ENCODE peak calls at places on chromosomes 12 and 14, in eight cellular contexts. One of them, this sample, is unnamed.

GRCh38 chr14:32311294-32312009 is 17.6 kb upstream of the AKAP6 start:
- DNase-seq in hepatocyte: no peak
- DNase-seq in CD8-positive, alpha-beta memory T cell: no peak
- DNase-seq in astrocyte of the cerebellum: no peak
- DNase-seq in aorta: no peak
- DNase-seq in heart right ventricle: no peak
- DNase-seq in tibial artery: no peak
- DNase-seq in Peyer's patch: no peak
- DNase-seq in this sample: no peak

GRCh38 chr14:22780105-22780679 is 13.7 kb downstream of the OXA1L start:
- DNase-seq in heart right ventricle: no peak
- DNase-seq in aorta: no peak
- DNase-seq in CD8-positive, alpha-beta memory T cell: no peak
- DNase-seq in hepatocyte: no peak
- DNase-seq in tibial artery: no peak
- DNase-seq in Peyer's patch: no peak
- DNase-seq in astrocyte of the cerebellum: no peak
- DNase-seq in this sample: no peak

GRCh38 chr12:93915411-93915810 is 233.0 kb upstream of the PLXNC1 start:
- DNase-seq in Peyer's patch: no peak
- DNase-seq in aorta: no peak
- DNase-seq in hepatocyte: no peak
- DNase-seq in tibial artery: no peak
- DNase-seq in heart right ventricle: no peak
- DNase-seq in astrocyte of the cerebellum: no peak
- DNase-seq in CD8-positive, alpha-beta memory T cell: no peak
- DNase-seq in this sample: no peak

GRCh38 chr12:80269953-80270552 is 170.7 kb downstream of the OTOGL start:
- DNase-seq in CD8-positive, alpha-beta memory T cell: no peak
- DNase-seq in aorta: no peak
- DNase-seq in hepatocyte: peak
- DNase-seq in heart right ventricle: no peak
- DNase-seq in Peyer's patch: no peak
- DNase-seq in tibial artery: no peak
- DNase-seq in astrocyte of the cerebellum: peak
- DNase-seq in this sample: peak

GRCh38 chr14:100910888-100911664 is 7.6 kb upstream of the RTL1 start:
- DNase-seq in CD8-positive, alpha-beta memory T cell: no peak
- DNase-seq in hepatocyte: no peak
- DNase-seq in tibial artery: no peak
- DNase-seq in heart right ventricle: no peak
- DNase-seq in Peyer's patch: no peak
- DNase-seq in aorta: peak
- DNase-seq in astrocyte of the cerebellum: no peak
- DNase-seq in this sample: no peak

GRCh38 chr12:107200394-107200793 is 107.0 kb upstream of the CRY1 start:
- DNase-seq in hepatocyte: peak
- DNase-seq in tibial artery: no peak
- DNase-seq in heart right ventricle: no peak
- DNase-seq in aorta: no peak
- DNase-seq in astrocyte of the cerebellum: peak
- DNase-seq in Peyer's patch: no peak
- DNase-seq in CD8-positive, alpha-beta memory T cell: no peak
- DNase-seq in this sample: no peak

GRCh38 chr12:13719986-13720385 is 261.4 kb downstream of the GRIN2B start:
- DNase-seq in aorta: no peak
- DNase-seq in heart right ventricle: no peak
- DNase-seq in hepatocyte: no peak
- DNase-seq in tibial artery: no peak
- DNase-seq in Peyer's patch: no peak
- DNase-seq in astrocyte of the cerebellum: no peak
- DNase-seq in CD8-positive, alpha-beta memory T cell: no peak
- DNase-seq in this sample: no peak

GRCh38 chr14:32545109-32545857 is 216.2 kb downstream of the AKAP6 start:
- DNase-seq in Peyer's patch: no peak
- DNase-seq in astrocyte of the cerebellum: no peak
- DNase-seq in tibial artery: no peak
- DNase-seq in hepatocyte: no peak
- DNase-seq in aorta: no peak
- DNase-seq in heart right ventricle: no peak
- DNase-seq in CD8-positive, alpha-beta memory T cell: no peak
- DNase-seq in this sample: no peak

GRCh38 chr14:78022059-78022458 is 148.1 kb upstream of the NRXN3 start:
- DNase-seq in hepatocyte: peak
- DNase-seq in CD8-positive, alpha-beta memory T cell: no peak
- DNase-seq in tibial artery: no peak
- DNase-seq in aorta: no peak
- DNase-seq in Peyer's patch: peak
- DNase-seq in heart right ventricle: peak
- DNase-seq in astrocyte of the cerebellum: peak
- DNase-seq in this sample: peak

GRCh38 chr12:11861864-11862600 is 208.7 kb upstream of the BCL2L14 start:
- DNase-seq in astrocyte of the cerebellum: no peak
- DNase-seq in aorta: no peak
- DNase-seq in heart right ventricle: no peak
- DNase-seq in Peyer's patch: no peak
- DNase-seq in hepatocyte: no peak
- DNase-seq in CD8-positive, alpha-beta memory T cell: no peak
- DNase-seq in tibial artery: no peak
- DNase-seq in this sample: no peak

GRCh38 chr12:132638541-132639408 is 20.2 kb downstream of the P2RX2 start:
- DNase-seq in astrocyte of the cerebellum: no peak
- DNase-seq in aorta: peak
- DNase-seq in heart right ventricle: no peak
- DNase-seq in Peyer's patch: no peak
- DNase-seq in hepatocyte: peak
- DNase-seq in tibial artery: peak
- DNase-seq in CD8-positive, alpha-beta memory T cell: no peak
- DNase-seq in this sample: no peak

GRCh38 chr14:67485501-67486095 is 2.9 kb downstream of the TMEM229B start:
- DNase-seq in tibial artery: no peak
- DNase-seq in CD8-positive, alpha-beta memory T cell: no peak
- DNase-seq in astrocyte of the cerebellum: no peak
- DNase-seq in hepatocyte: peak
- DNase-seq in heart right ventricle: no peak
- DNase-seq in Peyer's patch: no peak
- DNase-seq in aorta: no peak
- DNase-seq in this sample: no peak

GRCh38 chr12:123960856-123961255 is 11.8 kb downstream of the CCDC92 start:
- DNase-seq in Peyer's patch: no peak
- DNase-seq in hepatocyte: no peak
- DNase-seq in tibial artery: no peak
- DNase-seq in heart right ventricle: no peak
- DNase-seq in aorta: no peak
- DNase-seq in astrocyte of the cerebellum: no peak
- DNase-seq in CD8-positive, alpha-beta memory T cell: no peak
- DNase-seq in this sample: no peak

GRCh38 chr12:123958876-123959275 is 13.8 kb downstream of the CCDC92 start:
- DNase-seq in tibial artery: no peak
- DNase-seq in CD8-positive, alpha-beta memory T cell: no peak
- DNase-seq in heart right ventricle: no peak
- DNase-seq in astrocyte of the cerebellum: no peak
- DNase-seq in hepatocyte: no peak
- DNase-seq in aorta: no peak
- DNase-seq in Peyer's patch: no peak
- DNase-seq in this sample: no peak

GRCh38 chr12:123961585-123961984 is 11.0 kb downstream of the CCDC92 start:
- DNase-seq in hepatocyte: no peak
- DNase-seq in heart right ventricle: no peak
- DNase-seq in Peyer's patch: no peak
- DNase-seq in astrocyte of the cerebellum: no peak
- DNase-seq in tibial artery: no peak
- DNase-seq in CD8-positive, alpha-beta memory T cell: no peak
- DNase-seq in aorta: no peak
- DNase-seq in this sample: no peak

GRCh38 chr12:123958462-123958861 is 14.2 kb downstream of the CCDC92 start:
- DNase-seq in aorta: no peak
- DNase-seq in tibial artery: no peak
- DNase-seq in hepatocyte: no peak
- DNase-seq in heart right ventricle: peak
- DNase-seq in astrocyte of the cerebellum: no peak
- DNase-seq in Peyer's patch: no peak
- DNase-seq in CD8-positive, alpha-beta memory T cell: no peak
- DNase-seq in this sample: no peak

DNA sequence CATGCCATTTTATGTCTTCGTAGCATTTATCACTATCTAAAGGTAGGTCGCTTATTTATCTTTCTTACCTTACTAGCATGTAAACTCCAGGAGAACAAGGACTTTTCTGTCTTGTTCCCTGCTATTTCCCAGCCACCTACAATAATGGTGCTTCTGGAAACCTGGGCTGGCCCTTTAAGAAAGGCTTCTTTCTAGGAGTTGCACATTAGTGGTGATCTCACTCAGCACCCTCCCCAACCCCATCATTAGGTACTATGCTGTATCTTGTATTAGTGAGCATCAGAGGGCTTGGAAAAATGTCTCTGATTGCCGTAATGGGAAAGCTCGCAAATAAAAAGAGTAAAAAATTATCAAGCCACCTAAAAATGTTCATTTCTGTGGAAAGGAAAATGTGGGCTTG is 12.6 kb downstream of the CCDC92 start:
- DNase-seq in tibial artery: no peak
- DNase-seq in CD8-positive, alpha-beta memory T cell: no peak
- DNase-seq in hepatocyte: no peak
- DNase-seq in Peyer's patch: no peak
- DNase-seq in astrocyte of the cerebellum: no peak
- DNase-seq in aorta: no peak
- DNase-seq in heart right ventricle: no peak
- DNase-seq in this sample: no peak
- H3K4me3 ChIP-seq in tibial artery: no peak
- H3K4me3 ChIP-seq in CD8-positive, alpha-beta memory T cell: no peak
- H3K4me3 ChIP-seq in hepatocyte: no peak
- H3K4me3 ChIP-seq in Peyer's patch: no peak
- H3K4me3 ChIP-seq in astrocyte of the cerebellum: no peak
- H3K4me3 ChIP-seq in aorta: no peak
- H3K4me3 ChIP-seq in heart right ventricle: no peak
- H3K4me3 ChIP-seq in this sample: no peak

GRCh38 chr14:37583358-37584210 is 11.5 kb downstream of the FOXA1 start:
- DNase-seq in hepatocyte: peak
- DNase-seq in heart right ventricle: peak
- DNase-seq in CD8-positive, alpha-beta memory T cell: no peak
- DNase-seq in Peyer's patch: peak
- DNase-seq in astrocyte of the cerebellum: no peak
- DNase-seq in aorta: peak
- DNase-seq in tibial artery: no peak
- DNase-seq in this sample: no peak
- H3K4me3 ChIP-seq in hepatocyte: peak
- H3K4me3 ChIP-seq in heart right ventricle: peak
- H3K4me3 ChIP-seq in CD8-positive, alpha-beta memory T cell: no peak
- H3K4me3 ChIP-seq in Peyer's patch: no peak
- H3K4me3 ChIP-seq in astrocyte of the cerebellum: peak
- H3K4me3 ChIP-seq in aorta: no peak
- H3K4me3 ChIP-seq in tibial artery: no peak
- H3K4me3 ChIP-seq in this sample: no peak

GRCh38 chr12:1918875-1919236 is 404 bp upstream of the CACNA2D4 start:
- DNase-seq in aorta: peak
- DNase-seq in hepatocyte: no peak
- DNase-seq in tibial artery: no peak
- DNase-seq in Peyer's patch: no peak
- DNase-seq in astrocyte of the cerebellum: no peak
- DNase-seq in CD8-positive, alpha-beta memory T cell: no peak
- DNase-seq in heart right ventricle: no peak
- DNase-seq in this sample: no peak
- H3K4me3 ChIP-seq in aorta: no peak
- H3K4me3 ChIP-seq in hepatocyte: no peak
- H3K4me3 ChIP-seq in tibial artery: peak
- H3K4me3 ChIP-seq in Peyer's patch: no peak
- H3K4me3 ChIP-seq in astrocyte of the cerebellum: no peak
- H3K4me3 ChIP-seq in CD8-positive, alpha-beta memory T cell: no peak
- H3K4me3 ChIP-seq in heart right ventricle: no peak
- H3K4me3 ChIP-seq in this sample: no peak

GRCh38 chr12:41212625-41213024 is 24.5 kb downstream of the PDZRN4 start:
- DNase-seq in aorta: no peak
- DNase-seq in heart right ventricle: no peak
- DNase-seq in tibial artery: no peak
- DNase-seq in Peyer's patch: no peak
- DNase-seq in astrocyte of the cerebellum: no peak
- DNase-seq in hepatocyte: no peak
- DNase-seq in CD8-positive, alpha-beta memory T cell: no peak
- DNase-seq in this sample: no peak
- H3K4me3 ChIP-seq in aorta: no peak
- H3K4me3 ChIP-seq in heart right ventricle: no peak
- H3K4me3 ChIP-seq in tibial artery: peak
- H3K4me3 ChIP-seq in Peyer's patch: no peak
- H3K4me3 ChIP-seq in astrocyte of the cerebellum: no peak
- H3K4me3 ChIP-seq in hepatocyte: no peak
- H3K4me3 ChIP-seq in CD8-positive, alpha-beta memory T cell: no peak
- H3K4me3 ChIP-seq in this sample: no peak

GRCh38 chr12:27274706-27275105 is 30.6 kb downstream of the STK38L start:
- DNase-seq in heart right ventricle: no peak
- DNase-seq in hepatocyte: no peak
- DNase-seq in Peyer's patch: no peak
- DNase-seq in CD8-positive, alpha-beta memory T cell: no peak
- DNase-seq in astrocyte of the cerebellum: no peak
- DNase-seq in aorta: no peak
- DNase-seq in tibial artery: no peak
- DNase-seq in this sample: no peak
- H3K4me3 ChIP-seq in heart right ventricle: no peak
- H3K4me3 ChIP-seq in hepatocyte: no peak
- H3K4me3 ChIP-seq in Peyer's patch: no peak
- H3K4me3 ChIP-seq in CD8-positive, alpha-beta memory T cell: no peak
- H3K4me3 ChIP-seq in astrocyte of the cerebellum: no peak
- H3K4me3 ChIP-seq in aorta: no peak
- H3K4me3 ChIP-seq in tibial artery: no peak
- H3K4me3 ChIP-seq in this sample: no peak